ENCODE peak calls at places on chromosome 9, in seven cellular contexts. L, Z, D, A, E, C and X are unnamed samples.

GRCh38 chr9:81847181-81847915 is 80.9 kb upstream of the SPATA31D4 start:
- DNase-seq in L (no peak), Z (no peak), D (no peak), A (no peak), E (no peak), C (no peak), X (no peak)

GRCh38 chr9:14238518-14238917 is 75.4 kb downstream of the NFIB start:
- DNase-seq in L (peak), Z (peak), D (no peak), A (no peak), E (no peak), C (no peak), X (no peak)

GRCh38 chr9:128208943-128209695 is 5.9 kb downstream of the DNM1 start:
- DNase-seq in L (no peak), Z (no peak), D (no peak), A (no peak), E (no peak), C (no peak), X (no peak)

GRCh38 chr9:120381839-120382238 is 198.1 kb downstream of the CDK5RAP2 start:
- DNase-seq in L (no peak), Z (no peak), D (no peak), A (no peak), E (no peak), C (no peak), X (no peak)

GRCh38 chr9:23322392-23322791 is 503.6 kb downstream of the ELAVL2 start:
- DNase-seq in L (peak), Z (no peak), D (no peak), A (no peak), E (no peak), C (no peak), X (no peak)

GRCh38 chr9:111050819-111051218 is 12.5 kb upstream of the LPAR1 start:
- DNase-seq in L (peak), Z (no peak), D (no peak), A (no peak), E (no peak), C (no peak), X (no peak)

GRCh38 chr9:19551124-19551929 is 142.5 kb downstream of the ACER2 start:
- DNase-seq in L (no peak), Z (no peak), D (no peak), A (no peak), E (no peak), C (no peak), X (no peak)

GRCh38 chr9:114756920-114757319 is 48.9 kb downstream of the TNFSF15 start:
- DNase-seq in L (no peak), Z (no peak), D (no peak), A (no peak), E (no peak), C (no peak), X (no peak)

GRCh38 chr9:38226491-38226951 is 157.5 kb upstream of the SHB start:
- DNase-seq in L (peak), Z (no peak), D (peak), A (no peak), E (no peak), C (no peak), X (no peak)

GRCh38 chr9:121271368-121272351 is 3.7 kb downstream of the GSN start:
- DNase-seq in L (peak), Z (peak), D (peak), A (no peak), E (no peak), C (no peak), X (no peak)

GRCh38 chr9:114278881-114279570 is 43.9 kb upstream of the ORM1 start:
- DNase-seq in L (peak), Z (no peak), D (peak), A (peak), E (no peak), C (no peak), X (no peak)

GRCh38 chr9:88372103-88372694 is 16.0 kb upstream of the SPIN1 start:
- DNase-seq in L (peak), Z (no peak), D (no peak), A (no peak), E (no peak), C (no peak), X (no peak)

GRCh38 chr9:12878342-12878978 is 103.6 kb downstream of the LURAP1L start:
- DNase-seq in L (no peak), Z (no peak), D (no peak), A (no peak), E (no peak), C (no peak), X (no peak)

GRCh38 chr9:121838757-121839669 is 187.6 kb downstream of the DAB2IP start:
- DNase-seq in L (no peak), Z (no peak), D (peak), A (no peak), E (no peak), C (no peak), X (no peak)

GRCh38 chr9:132531187-132531586 is 51.2 kb upstream of the BARHL1 start:
- DNase-seq in L (no peak), Z (peak), D (no peak), A (no peak), E (no peak), C (no peak), X (no peak)

GRCh38 chr9:4117835-4118610 is 181.8 kb downstream of the GLIS3 start:
- DNase-seq in L (no peak), Z (peak), D (peak), A (no peak), E (peak), C (peak), X (peak)

GRCh38 chr9:444528-444927 is 229.9 kb downstream of the DOCK8 start:
- DNase-seq in L (no peak), Z (no peak), D (no peak), A (no peak), E (peak), C (no peak), X (no peak)

GRCh38 chr9:14560194-14560593 is 133.0 kb downstream of the ZDHHC21 start:
- DNase-seq in L (no peak), Z (no peak), D (no peak), A (no peak), E (peak), C (no peak), X (peak)

GRCh38 chr9:77597057-77597456 is 51.1 kb downstream of the GNA14 start:
- DNase-seq in L (no peak), Z (no peak), D (no peak), A (no peak), E (no peak), C (no peak), X (no peak)

GRCh38 chr9:93673271-93673843 is 97.0 kb downstream of the PHF2 start:
- DNase-seq in L (peak), Z (peak), D (peak), A (peak), E (no peak), C (no peak), X (peak)

GRCh38 chr9:120612218-120612617 is 32.3 kb upstream of the CDK5RAP2 start:
- DNase-seq in L (peak), Z (peak), D (no peak), A (no peak), E (peak), C (no peak), X (no peak)

GRCh38 chr9:81456431-81456970 is 232.8 kb downstream of the TLE1 start:
- DNase-seq in L (peak), Z (no peak), D (no peak), A (no peak), E (no peak), C (no peak), X (no peak)

GRCh38 chr9:87694236-87694755 is 31.6 kb upstream of the CTSL start:
- DNase-seq in L (no peak), Z (no peak), D (no peak), A (no peak), E (no peak), C (no peak), X (no peak)

GRCh38 chr9:93864029-93864428 is 91.1 kb downstream of the BARX1 start:
- DNase-seq in L (no peak), Z (no peak), D (no peak), A (no peak), E (no peak), C (no peak), X (no peak)

GRCh38 chr9:70485273-70485858 is 70.9 kb upstream of the KLF9 start:
- DNase-seq in L (no peak), Z (no peak), D (no peak), A (no peak), E (no peak), C (no peak), X (no peak)

GRCh38 chr9:34272146-34272545 is 56.9 kb downstream of the KIF24 start:
- DNase-seq in L (no peak), Z (no peak), D (no peak), A (no peak), E (no peak), C (no peak), X (no peak)

GRCh38 chr9:97628668-97629067 is 4.5 kb downstream of the TSTD2 start:
- DNase-seq in L (no peak), Z (no peak), D (no peak), A (no peak), E (no peak), C (no peak), X (no peak)

GRCh38 chr9:120852240-120853018 is 9.7 kb upstream of the PSMD5 start:
- DNase-seq in L (no peak), Z (no peak), D (no peak), A (no peak), E (no peak), C (no peak), X (no peak)

GRCh38 chr9:114856942-114857315 is 51.1 kb upstream of the TNFSF15 start:
- DNase-seq in L (no peak), Z (no peak), D (no peak), A (no peak), E (no peak), C (no peak), X (no peak)

GRCh38 chr9:21674894-21675293 is 127.5 kb upstream of the MTAP start:
- DNase-seq in L (peak), Z (no peak), D (no peak), A (no peak), E (no peak), C (no peak), X (no peak)